ENCODE peak calls at places on chromosome 1, in five cellular contexts. One of them, this sample, is unnamed.

GRCh38 chr1:232917053-232917452 is 33.4 kb upstream of the NTPCR start:
- DNase-seq in stimulated activated CD8-positive, alpha-beta memory T cell treated with anti-CD3 and anti-CD28 coated beads, Interleukin-4, amount 100 ng/mL, for 1 hour: no peak
- DNase-seq in activated naive CD8-positive, alpha-beta T cell treated with anti-CD3 and anti-CD28 coated beads, Interleukin-2, amount 50 U/mL, for 24 hours: no peak
- DNase-seq in GM06990: no peak
- DNase-seq in endothelial cell: no peak
- DNase-seq in this sample: no peak

GRCh38 chr1:225509770-225510169 is 81.9 kb upstream of the LBR start:
- DNase-seq in activated naive CD8-positive, alpha-beta T cell treated with anti-CD3 and anti-CD28 coated beads, Interleukin-2, amount 50 U/mL, for 24 hours: no peak
- DNase-seq in stimulated activated CD8-positive, alpha-beta memory T cell treated with anti-CD3 and anti-CD28 coated beads, Interleukin-4, amount 100 ng/mL, for 1 hour: no peak
- DNase-seq in endothelial cell: no peak
- DNase-seq in GM06990: no peak
- DNase-seq in this sample: peak

GRCh38 chr1:152946248-152946647 is 758 bp upstream of the SPRR5 start:
- DNase-seq in endothelial cell: no peak
- DNase-seq in GM06990: no peak
- DNase-seq in activated naive CD8-positive, alpha-beta T cell treated with anti-CD3 and anti-CD28 coated beads, Interleukin-2, amount 50 U/mL, for 24 hours: no peak
- DNase-seq in stimulated activated CD8-positive, alpha-beta memory T cell treated with anti-CD3 and anti-CD28 coated beads, Interleukin-4, amount 100 ng/mL, for 1 hour: no peak
- DNase-seq in this sample: no peak

GRCh38 chr1:228869312-228869824 is 134.1 kb downstream of the RHOU start:
- DNase-seq in GM06990: no peak
- DNase-seq in stimulated activated CD8-positive, alpha-beta memory T cell treated with anti-CD3 and anti-CD28 coated beads, Interleukin-4, amount 100 ng/mL, for 1 hour: no peak
- DNase-seq in endothelial cell: no peak
- DNase-seq in activated naive CD8-positive, alpha-beta T cell treated with anti-CD3 and anti-CD28 coated beads, Interleukin-2, amount 50 U/mL, for 24 hours: no peak
- DNase-seq in this sample: no peak

GRCh38 chr1:94095112-94095637 is 25.8 kb downstream of the ABCA4 start:
- DNase-seq in GM06990: no peak
- DNase-seq in endothelial cell: no peak
- DNase-seq in activated naive CD8-positive, alpha-beta T cell treated with anti-CD3 and anti-CD28 coated beads, Interleukin-2, amount 50 U/mL, for 24 hours: no peak
- DNase-seq in stimulated activated CD8-positive, alpha-beta memory T cell treated with anti-CD3 and anti-CD28 coated beads, Interleukin-4, amount 100 ng/mL, for 1 hour: no peak
- DNase-seq in this sample: peak

GRCh38 chr1:232140419-232141166 is 489.3 kb downstream of the SIPA1L2 start:
- DNase-seq in activated naive CD8-positive, alpha-beta T cell treated with anti-CD3 and anti-CD28 coated beads, Interleukin-2, amount 50 U/mL, for 24 hours: no peak
- DNase-seq in endothelial cell: no peak
- DNase-seq in GM06990: no peak
- DNase-seq in stimulated activated CD8-positive, alpha-beta memory T cell treated with anti-CD3 and anti-CD28 coated beads, Interleukin-4, amount 100 ng/mL, for 1 hour: no peak
- DNase-seq in this sample: no peak

GRCh38 chr1:22712502-22713271 is 2.0 kb downstream of the EPHB2 start:
- DNase-seq in endothelial cell: no peak
- DNase-seq in GM06990: peak
- DNase-seq in stimulated activated CD8-positive, alpha-beta memory T cell treated with anti-CD3 and anti-CD28 coated beads, Interleukin-4, amount 100 ng/mL, for 1 hour: no peak
- DNase-seq in activated naive CD8-positive, alpha-beta T cell treated with anti-CD3 and anti-CD28 coated beads, Interleukin-2, amount 50 U/mL, for 24 hours: peak
- DNase-seq in this sample: peak

GRCh38 chr1:6294868-6295556 is 34.1 kb upstream of the GPR153 start:
- DNase-seq in stimulated activated CD8-positive, alpha-beta memory T cell treated with anti-CD3 and anti-CD28 coated beads, Interleukin-4, amount 100 ng/mL, for 1 hour: no peak
- DNase-seq in endothelial cell: no peak
- DNase-seq in activated naive CD8-positive, alpha-beta T cell treated with anti-CD3 and anti-CD28 coated beads, Interleukin-2, amount 50 U/mL, for 24 hours: no peak
- DNase-seq in GM06990: no peak
- DNase-seq in this sample: no peak

GRCh38 chr1:220426989-220427388 is 100.9 kb upstream of the MARK1 start:
- DNase-seq in stimulated activated CD8-positive, alpha-beta memory T cell treated with anti-CD3 and anti-CD28 coated beads, Interleukin-4, amount 100 ng/mL, for 1 hour: no peak
- DNase-seq in GM06990: no peak
- DNase-seq in activated naive CD8-positive, alpha-beta T cell treated with anti-CD3 and anti-CD28 coated beads, Interleukin-2, amount 50 U/mL, for 24 hours: no peak
- DNase-seq in endothelial cell: no peak
- DNase-seq in this sample: no peak

This sample was measured in IMR-90.